ENCODE peak calls at places on chromosomes 2 and 18, in ten cellular contexts. U is transverse colon, W is fibroblast of the aortic adventitia, Y is A549, D is GM13977, I is left lung, O is endothelial cell, Z is GM06990, F is upper lobe of left lung, A is GM13976. B is an unnamed sample.

GRCh38 chr2:178602901-178603300 is 122.6 kb downstream of the PLEKHA3 start:
- DNase-seq in U (no peak), W (no peak), Y (no peak), D (no peak), I (no peak), O (no peak), Z (no peak), F (no peak), A (no peak), B (no peak)

GRCh38 chr18:44969214-44969842 is 288.6 kb downstream of the SETBP1 start:
- DNase-seq in U (no peak), W (peak), Y (no peak), D (no peak), I (no peak), O (no peak), Z (no peak), F (no peak), A (no peak), B (no peak)

GRCh38 chr18:13573750-13574149 is 152.6 kb downstream of the FAM210A start:
- DNase-seq in U (no peak), W (no peak), Y (no peak), D (no peak), I (no peak), O (no peak), Z (no peak), F (no peak), A (no peak), B (no peak)

GRCh38 chr18:3983351-3983969 is 471.6 kb downstream of the DLGAP1 start:
- DNase-seq in U (no peak), W (peak), Y (peak), D (no peak), I (no peak), O (no peak), Z (no peak), F (no peak), A (no peak), B (no peak)

GRCh38 chr18:41126541-41127235 is 828.3 kb upstream of the PIK3C3 start:
- DNase-seq in U (no peak), W (peak), Y (no peak), D (no peak), I (no peak), O (no peak), Z (no peak), F (no peak), A (no peak), B (no peak)

GRCh38 chr2:17442334-17442733 is 75.9 kb downstream of the RAD51AP2 start:
- DNase-seq in U (no peak), W (no peak), Y (no peak), D (no peak), I (no peak), O (no peak), Z (no peak), F (no peak), A (no peak), B (no peak)

GRCh38 chr18:49249523-49249922 is 210.9 kb downstream of the DYM start:
- DNase-seq in U (no peak), W (peak), Y (no peak), D (no peak), I (no peak), O (no peak), Z (no peak), F (no peak), A (no peak), B (no peak)

GRCh38 chr18:49967171-49967570 is 153.8 kb upstream of the ACAA2 start:
- DNase-seq in U (no peak), W (no peak), Y (peak), D (no peak), I (no peak), O (no peak), Z (no peak), F (no peak), A (no peak), B (no peak)

GRCh38 chr2:18814387-18814786 is 225.0 kb upstream of the NT5C1B start:
- DNase-seq in U (no peak), W (peak), Y (no peak), D (no peak), I (no peak), O (no peak), Z (no peak), F (no peak), A (no peak), B (no peak)

GRCh38 chr2:171316220-171316619 is 117.6 kb downstream of the METTL8 start:
- DNase-seq in U (no peak), W (no peak), Y (no peak), D (no peak), I (no peak), O (peak), Z (no peak), F (no peak), A (no peak), B (no peak)

DNA sequence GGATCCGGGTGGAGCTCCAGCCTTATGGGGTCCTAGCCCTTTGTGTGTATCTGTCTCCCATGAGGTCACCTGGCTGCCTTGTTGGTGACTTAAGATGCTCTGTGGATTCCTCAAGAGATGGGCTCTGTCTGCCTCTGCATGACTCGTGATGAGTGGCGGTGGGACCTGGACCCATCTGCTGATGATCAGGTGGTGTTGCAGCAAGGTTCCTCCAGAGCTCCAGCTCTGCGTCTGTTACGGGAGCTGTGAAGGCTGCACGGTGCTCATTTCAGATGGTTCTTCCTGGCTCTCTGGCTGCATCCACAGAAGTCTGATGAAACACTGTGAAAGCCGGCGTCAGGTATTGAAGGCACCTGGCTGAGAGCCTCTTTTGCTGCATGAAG is 2.4 kb downstream of the AGAP1 start:
- DNase-seq in U (no peak), W (peak), Y (no peak), D (no peak), I (no peak), O (no peak), Z (no peak), F (no peak), A (no peak), B (no peak)
- TF ChIP-seq CTCF in U (no peak), W (no peak), Y (no peak), D (no peak), I (no peak), O (no peak), Z (no peak), F (no peak), A (no peak), B (no peak)

GRCh38 chr18:72542993-72543361 is 1.2 kb downstream of the CBLN2 start:
- DNase-seq in U (no peak), W (no peak), Y (no peak), D (peak), I (no peak), O (no peak), Z (peak), F (no peak), A (peak), B (no peak)

GRCh38 chr18:72541871-72542690 is 2.1 kb downstream of the CBLN2 start:
- DNase-seq in U (no peak), W (no peak), Y (no peak), D (peak), I (peak), O (no peak), Z (peak), F (no peak), A (peak), B (no peak)

GRCh38 chr18:72539861-72540260 is 4.3 kb downstream of the CBLN2 start:
- DNase-seq in U (no peak), W (no peak), Y (no peak), D (no peak), I (no peak), O (no peak), Z (no peak), F (no peak), A (no peak), B (no peak)

GRCh38 chr18:72543362-72544055 is 633 bp downstream of the CBLN2 start:
- DNase-seq in U (no peak), W (no peak), Y (no peak), D (peak), I (peak), O (no peak), Z (peak), F (no peak), A (peak), B (no peak)

GRCh38 chr18:72544092-72544886 is at the start of gene CBLN2:
- DNase-seq in U (peak), W (peak), Y (peak), D (peak), I (peak), O (peak), Z (peak), F (peak), A (peak), B (peak)
- TF ChIP-seq CTCF in U (peak), W (peak), Y (peak), D (peak), I (peak), O (no peak), Z (peak), F (no peak), A (peak), B (no peak)

DNA sequence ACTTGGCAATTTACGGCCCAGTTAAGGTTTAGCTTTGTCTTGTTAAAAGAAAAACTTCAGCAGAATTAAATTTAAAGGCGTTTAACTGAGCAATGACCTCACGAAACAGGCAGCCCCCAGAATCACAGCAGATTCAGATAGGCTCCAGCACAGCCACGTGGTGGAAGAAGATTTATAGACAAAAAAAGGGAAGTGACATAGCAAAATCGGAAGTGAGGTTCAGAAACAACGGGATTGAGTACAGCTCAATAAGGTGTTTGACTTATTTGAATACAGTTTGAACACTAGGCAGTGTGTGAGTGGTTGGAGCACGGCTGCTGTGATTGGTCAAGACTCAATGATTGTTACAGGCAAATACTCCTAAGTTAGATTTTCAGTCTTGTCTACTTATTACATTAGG is 79.8 kb downstream of the MOGAT1 start:
- DNase-seq in U (no peak), W (no peak), Y (no peak), D (no peak), I (no peak), O (no peak), Z (no peak), F (no peak), A (no peak), B (no peak)
- TF ChIP-seq CTCF in U (no peak), W (no peak), Y (no peak), D (no peak), I (no peak), O (no peak), Z (no peak), F (no peak), A (no peak), B (no peak)

GRCh38 chr18:51664236-51664635 is 466.8 kb upstream of the MEX3C start:
- DNase-seq in U (no peak), W (no peak), Y (no peak), D (no peak), I (no peak), O (no peak), Z (no peak), F (no peak), A (no peak), B (no peak)

GRCh38 chr18:51666717-51667320 is 469.3 kb upstream of the MEX3C start:
- DNase-seq in U (no peak), W (peak), Y (no peak), D (no peak), I (peak), O (no peak), Z (no peak), F (no peak), A (no peak), B (no peak)

GRCh38 chr18:51668632-51669031 is 471.2 kb upstream of the MEX3C start:
- DNase-seq in U (no peak), W (no peak), Y (no peak), D (no peak), I (no peak), O (no peak), Z (no peak), F (no peak), A (no peak), B (no peak)

DNA sequence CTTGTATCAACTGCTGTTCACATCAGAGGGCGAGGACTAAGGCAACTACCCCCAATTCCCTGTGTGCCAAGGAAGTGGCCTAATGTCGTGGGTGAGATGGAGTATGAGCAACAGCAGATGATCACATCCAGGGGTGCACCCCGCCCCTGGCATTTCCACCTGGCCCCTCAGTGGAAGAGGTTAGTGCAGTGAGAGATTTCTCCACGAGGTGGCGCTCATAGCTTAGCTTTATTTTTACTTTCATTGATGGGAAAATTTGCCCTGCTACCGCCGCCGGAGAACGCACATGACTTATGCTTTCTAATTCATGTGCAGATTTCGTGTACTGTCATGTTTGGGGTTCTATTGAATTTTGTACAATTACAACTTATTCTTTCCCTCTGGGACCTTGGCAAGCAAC is 470.6 kb upstream of the MEX3C start:
- DNase-seq in U (peak), W (peak), Y (peak), D (peak), I (no peak), O (peak), Z (peak), F (peak), A (peak), B (no peak)
- TF ChIP-seq CTCF in U (peak), W (peak), Y (peak), D (peak), I (peak), O (peak), Z (peak), F (no peak), A (peak), B (no peak)